ENCODE peak calls at places on chromosomes 1 and 21, in nine cellular contexts. L is cardiac fibroblast; B is SW480; Q is RCC 7860; K is AG04449; I is NCI-H2029; J is tibial artery; A is activated CD8-positive, alpha-beta memory T cell treated with anti-CD3 and anti-CD28 coated beads, Interleukin-2, amount 50 U/mL, for 48 hours; V is AG09319. O is an unnamed sample.

GRCh38 chr1:46490603-46491499 is 1.2 kb downstream of the DMBX1 start:
- DNase-seq in B (no peak), A (no peak), I (no peak), V (no peak), Q (no peak), K (no peak), J (no peak), L (no peak), O (no peak)

GRCh38 chr1:70906790-70907189 is 140.8 kb downstream of the PTGER3 start:
- DNase-seq in A (no peak), L (no peak), J (no peak), Q (no peak), B (no peak), K (no peak), I (no peak), V (no peak), O (no peak)

GRCh38 chr1:225911207-225912130 is 12.6 kb downstream of the PYCR2 start:
- DNase-seq in L (peak; percentile 59), V (no peak), Q (no peak), A (peak; percentile 91), K (no peak), I (no peak), B (no peak), J (peak; percentile 50), O (no peak)

GRCh38 chr1:37989381-37989930 is 366 bp downstream of the SF3A3 start:
- DNase-seq in V (no peak), K (no peak), L (peak; percentile 22), Q (peak; percentile 9), B (no peak), I (peak; percentile 80), A (peak; percentile 72), J (no peak), O (no peak)

GRCh38 chr1:78619803-78620579 is at the start of gene IFI44L:
- DNase-seq in B (no peak), K (no peak), J (peak; percentile 33), L (peak; percentile 81), V (peak; percentile 35), A (peak; percentile 65), I (no peak), Q (peak; percentile 14), O (no peak)

GRCh38 chr21:45284456-45284741 is 3.3 kb downstream of the POFUT2 start:
- DNase-seq in A (peak; percentile 32), J (peak; percentile 3), L (no peak), V (no peak), I (no peak), K (no peak), B (no peak), Q (no peak), O (no peak)

GRCh38 chr1:182368369-182368768 is 23.2 kb downstream of the GLUL start:
- DNase-seq in L (no peak), J (no peak), K (no peak), Q (no peak), B (no peak), A (no peak), I (no peak), V (no peak), O (no peak)

GRCh38 chr1:214364335-214364734 is 83.4 kb downstream of the SMYD2 start:
- DNase-seq in A (no peak), I (no peak), K (no peak), Q (no peak), V (no peak), J (peak; percentile 43), B (no peak), L (peak; percentile 60), O (no peak)

GRCh38 chr1:24108334-24109165 is 3.4 kb downstream of the MYOM3 start:
- DNase-seq in I (no peak), J (peak; percentile 34), B (peak; percentile 81), V (no peak), A (no peak), Q (peak; percentile 89), L (peak; percentile 76), K (peak; percentile 37), O (no peak)

GRCh38 chr1:221444346-221444745 is 297.5 kb downstream of the DUSP10 start:
- DNase-seq in K (no peak), J (no peak), I (no peak), A (no peak), Q (no peak), B (no peak), V (no peak), L (peak; percentile 80), O (no peak)

GRCh38 chr1:226763741-226764264 is 24.7 kb upstream of the ITPKB start:
- DNase-seq in L (peak; percentile 71), J (no peak), K (peak; percentile 80), B (peak; percentile 18), I (no peak), A (no peak), V (no peak), Q (peak; percentile 87), O (no peak)

GRCh38 chr1:28091043-28091781 is 2.8 kb upstream of the EYA3 start:
- DNase-seq in J (peak; percentile 68), K (no peak), L (peak; percentile 82), A (peak; percentile 87), V (no peak), Q (peak; percentile 53), I (peak; percentile 37), B (peak; percentile 41), O (no peak)

GRCh38 chr1:200103961-200104583 is 76.6 kb downstream of the NR5A2 start:
- DNase-seq in Q (no peak), K (no peak), V (no peak), B (no peak), J (no peak), L (peak; percentile 51), A (no peak), I (no peak), O (no peak)

GRCh38 chr1:226979115-226979516 is 39.0 kb downstream of the COQ8A start:
- DNase-seq in B (no peak), A (peak; percentile 30), Q (no peak), V (no peak), I (no peak), J (no peak), L (no peak), K (no peak), O (no peak)

GRCh38 chr1:35573198-35573775 is at the start of gene TFAP2E:
- DNase-seq in B (peak; percentile 53), J (no peak), K (no peak), A (no peak), V (no peak), I (peak; percentile 12), Q (no peak), L (peak; percentile 36), O (no peak)

GRCh38 chr1:235998812-235999211 is 66.1 kb downstream of the NID1 start:
- DNase-seq in B (peak; percentile 9), J (no peak), A (peak; percentile 73), Q (no peak), K (no peak), L (no peak), V (no peak), I (no peak), O (no peak)

GRCh38 chr1:50917128-50917795 is 42.8 kb downstream of the FAF1 start:
- DNase-seq in I (no peak), A (no peak), B (no peak), V (no peak), L (no peak), Q (no peak), K (no peak), J (no peak), O (no peak)

GRCh38 chr1:109242387-109242786 is 7.0 kb upstream of the CELSR2 start:
- DNase-seq in Q (no peak), K (no peak), I (no peak), J (no peak), B (no peak), A (peak; percentile 48), L (peak; percentile 72), V (no peak), O (no peak)

GRCh38 chr1:115179397-115179835 is 90.1 kb upstream of the TSPAN2 start:
- DNase-seq in J (no peak), B (peak; percentile 83), K (peak; percentile 83), I (no peak), L (peak; percentile 88), Q (peak; percentile 100), V (peak; percentile 81), A (no peak), O (no peak)

O was measured in thoracic aorta.